ENCODE peak calls at places on chromosomes 3 and 15, in six cellular contexts. One of them, this sample, is unnamed. For H3K4me1, the result is how much of the 10 kb centered on the place peaks cover.

GRCh38 chr15:42364529-42364928 is 5.2 kb downstream of the CAPN3 start:
- DNase-seq in ovary: peak
- DNase-seq in testis: peak
- DNase-seq in Peyer's patch: no peak
- DNase-seq in K562: no peak
- DNase-seq in breast epithelium: no peak
- DNase-seq in this sample: no peak

GRCh38 chr3:166446291-166446690 is 609.1 kb upstream of the BCHE start:
- DNase-seq in Peyer's patch: no peak
- DNase-seq in breast epithelium: no peak
- DNase-seq in ovary: no peak
- DNase-seq in K562: no peak
- DNase-seq in testis: no peak
- DNase-seq in this sample: no peak

GRCh38 chr15:63968700-63969099 is 77.6 kb downstream of the DAPK2 start:
- DNase-seq in Peyer's patch: peak
- DNase-seq in testis: no peak
- DNase-seq in breast epithelium: no peak
- DNase-seq in K562: no peak
- DNase-seq in ovary: no peak
- DNase-seq in this sample: peak

GRCh38 chr3:122679085-122679466 is 1.6 kb upstream of the PARP14 start:
- DNase-seq in testis: peak
- DNase-seq in K562: peak
- DNase-seq in Peyer's patch: peak
- DNase-seq in ovary: peak
- DNase-seq in breast epithelium: peak
- DNase-seq in this sample: peak

GRCh38 chr3:112653881-112654300 is 12.9 kb upstream of the CCDC80 start:
- DNase-seq in ovary: peak
- DNase-seq in Peyer's patch: no peak
- DNase-seq in breast epithelium: no peak
- DNase-seq in K562: no peak
- DNase-seq in testis: no peak
- DNase-seq in this sample: no peak

GRCh38 chr3:11155341-11156025 is 1.2 kb downstream of the HRH1 start:
- DNase-seq in breast epithelium: peak
- DNase-seq in K562: peak
- DNase-seq in testis: peak
- DNase-seq in ovary: peak
- DNase-seq in Peyer's patch: peak
- DNase-seq in this sample: no peak

GRCh38 chr15:38254065-38254883 is 1.6 kb downstream of the SPRED1 start:
- DNase-seq in ovary: peak
- DNase-seq in breast epithelium: no peak
- DNase-seq in K562: peak
- DNase-seq in Peyer's patch: peak
- DNase-seq in testis: peak
- DNase-seq in this sample: peak

GRCh38 chr3:127088511-127089430 is 104.2 kb upstream of the PRR23E start:
- DNase-seq in Peyer's patch: no peak
- DNase-seq in K562: no peak
- DNase-seq in breast epithelium: no peak
- DNase-seq in testis: no peak
- DNase-seq in ovary: no peak
- DNase-seq in this sample: peak

GRCh38 chr3:170523248-170523647 is 62.6 kb downstream of the SLC7A14 start:
- DNase-seq in testis: no peak
- DNase-seq in K562: peak
- DNase-seq in breast epithelium: no peak
- DNase-seq in Peyer's patch: no peak
- DNase-seq in ovary: no peak
- DNase-seq in this sample: no peak

DNA sequence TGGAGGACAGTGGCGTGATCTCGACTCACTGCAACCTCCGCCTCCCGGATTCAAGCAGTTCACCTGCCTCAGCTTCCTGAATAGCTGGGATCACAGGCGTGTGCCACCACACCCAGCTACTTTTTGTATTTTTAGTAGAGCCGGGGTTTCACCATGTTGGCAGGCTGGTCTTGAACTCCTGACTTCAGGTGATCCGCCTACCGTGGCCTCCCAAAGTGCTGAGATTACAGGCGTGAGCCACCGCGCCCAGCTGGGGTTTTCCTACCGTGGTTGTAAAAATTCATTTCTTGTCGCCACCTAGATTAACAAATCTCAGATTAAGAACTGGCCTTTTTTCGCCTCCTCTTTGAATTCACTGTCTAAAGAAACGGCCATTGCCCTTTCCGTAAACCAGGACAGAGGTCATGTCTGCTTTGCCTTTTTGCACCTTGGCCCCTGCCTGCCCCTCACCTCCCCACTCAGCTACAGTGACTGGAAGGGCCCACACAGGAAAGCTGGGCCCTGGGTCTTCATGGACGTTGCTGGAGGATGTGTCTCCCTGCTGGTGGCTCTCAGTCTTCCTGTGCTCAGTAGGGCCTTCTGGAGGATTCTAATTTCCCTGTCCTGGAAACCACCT is 17.2 kb downstream of the ZNF710 start:
- DNase-seq in ovary: no peak
- DNase-seq in K562: no peak
- DNase-seq in Peyer's patch: no peak
- DNase-seq in breast epithelium: no peak
- DNase-seq in testis: no peak
- DNase-seq in this sample: no peak
- H3K4me1 ChIP-seq in ovary: under half
- H3K4me1 ChIP-seq in K562: under half
- H3K4me1 ChIP-seq in Peyer's patch: under half
- H3K4me1 ChIP-seq in breast epithelium: under half
- H3K4me1 ChIP-seq in testis: under half
- H3K4me1 ChIP-seq in this sample: half or more

DNA sequence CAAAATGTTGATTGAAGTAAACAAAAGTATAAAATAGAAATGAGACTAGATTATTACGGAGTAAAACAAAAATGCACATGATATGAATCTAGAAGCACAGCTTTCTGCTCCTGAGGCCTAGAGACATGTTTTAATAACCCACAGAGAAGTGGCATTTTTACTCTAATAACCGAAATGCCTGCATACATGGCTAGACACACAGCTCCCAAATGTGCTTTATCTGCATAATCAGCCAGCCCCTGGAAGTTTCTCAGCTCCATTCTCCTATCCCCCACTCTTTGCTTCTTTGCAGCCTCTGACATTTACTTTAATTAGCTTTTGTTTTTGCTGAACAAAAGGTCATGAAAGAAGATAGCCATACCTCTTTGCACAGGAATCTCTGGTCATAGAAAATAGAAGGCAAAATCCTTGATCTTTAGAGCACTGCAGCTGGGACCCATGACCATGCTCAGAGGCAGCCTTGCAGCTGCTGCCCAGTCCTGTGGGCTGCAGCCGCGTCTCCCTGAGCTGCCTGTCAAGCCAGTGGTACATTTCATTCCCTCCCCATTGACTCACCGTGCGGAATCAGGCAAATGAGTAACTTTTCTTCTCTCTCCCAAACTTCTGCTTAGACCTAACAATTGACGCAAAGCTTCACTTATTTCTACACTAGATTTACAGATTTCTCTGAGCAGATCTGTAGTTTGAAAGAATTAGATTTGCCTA is at the start of gene VEPH1:
- DNase-seq in K562: peak
- DNase-seq in ovary: no peak
- DNase-seq in Peyer's patch: no peak
- DNase-seq in breast epithelium: no peak
- DNase-seq in testis: no peak
- DNase-seq in this sample: no peak
- TF ChIP-seq POLR2A in K562: no peak
- TF ChIP-seq POLR2A in ovary: no peak
- TF ChIP-seq POLR2A in Peyer's patch: no peak
- TF ChIP-seq POLR2A in breast epithelium: no peak
- TF ChIP-seq POLR2A in testis: no peak
- TF ChIP-seq POLR2A in this sample: no peak

GRCh38 chr3:184383033-184383740 is 3.3 kb downstream of the CHRD start:
- DNase-seq in breast epithelium: no peak
- DNase-seq in Peyer's patch: no peak
- DNase-seq in K562: no peak
- DNase-seq in ovary: no peak
- DNase-seq in testis: no peak
- DNase-seq in this sample: no peak

GRCh38 chr3:184380627-184381260 is 890 bp downstream of the CHRD start:
- DNase-seq in testis: no peak
- DNase-seq in Peyer's patch: no peak
- DNase-seq in breast epithelium: no peak
- DNase-seq in K562: no peak
- DNase-seq in ovary: no peak
- DNase-seq in this sample: no peak

GRCh38 chr3:184380210-184380626 is 364 bp downstream of the CHRD start:
- DNase-seq in testis: peak
- DNase-seq in Peyer's patch: peak
- DNase-seq in ovary: peak
- DNase-seq in breast epithelium: no peak
- DNase-seq in K562: peak
- DNase-seq in this sample: peak

GRCh38 chr3:184382326-184383032 is 2.6 kb downstream of the CHRD start:
- DNase-seq in testis: no peak
- DNase-seq in K562: no peak
- DNase-seq in breast epithelium: no peak
- DNase-seq in ovary: no peak
- DNase-seq in Peyer's patch: no peak
- DNase-seq in this sample: no peak

GRCh38 chr3:184381261-184382224 is 1.7 kb downstream of the CHRD start:
- DNase-seq in Peyer's patch: no peak
- DNase-seq in breast epithelium: no peak
- DNase-seq in K562: no peak
- DNase-seq in testis: no peak
- DNase-seq in ovary: no peak
- DNase-seq in this sample: no peak
- H3K27ac ChIP-seq in Peyer's patch: no peak
- H3K27ac ChIP-seq in breast epithelium: peak
- H3K27ac ChIP-seq in K562: no peak
- H3K27ac ChIP-seq in testis: no peak
- H3K27ac ChIP-seq in ovary: no peak
- H3K27ac ChIP-seq in this sample: no peak

GRCh38 chr3:107993771-107994170 is 97.1 kb downstream of the CD47 start:
- DNase-seq in breast epithelium: no peak
- DNase-seq in testis: no peak
- DNase-seq in K562: no peak
- DNase-seq in ovary: no peak
- DNase-seq in Peyer's patch: no peak
- DNase-seq in this sample: no peak
- H3K4me1 ChIP-seq in breast epithelium: under half
- H3K4me1 ChIP-seq in testis: under half
- H3K4me1 ChIP-seq in K562: under half
- H3K4me1 ChIP-seq in ovary: under half
- H3K4me1 ChIP-seq in Peyer's patch: under half
- H3K4me1 ChIP-seq in this sample: under half

DNA sequence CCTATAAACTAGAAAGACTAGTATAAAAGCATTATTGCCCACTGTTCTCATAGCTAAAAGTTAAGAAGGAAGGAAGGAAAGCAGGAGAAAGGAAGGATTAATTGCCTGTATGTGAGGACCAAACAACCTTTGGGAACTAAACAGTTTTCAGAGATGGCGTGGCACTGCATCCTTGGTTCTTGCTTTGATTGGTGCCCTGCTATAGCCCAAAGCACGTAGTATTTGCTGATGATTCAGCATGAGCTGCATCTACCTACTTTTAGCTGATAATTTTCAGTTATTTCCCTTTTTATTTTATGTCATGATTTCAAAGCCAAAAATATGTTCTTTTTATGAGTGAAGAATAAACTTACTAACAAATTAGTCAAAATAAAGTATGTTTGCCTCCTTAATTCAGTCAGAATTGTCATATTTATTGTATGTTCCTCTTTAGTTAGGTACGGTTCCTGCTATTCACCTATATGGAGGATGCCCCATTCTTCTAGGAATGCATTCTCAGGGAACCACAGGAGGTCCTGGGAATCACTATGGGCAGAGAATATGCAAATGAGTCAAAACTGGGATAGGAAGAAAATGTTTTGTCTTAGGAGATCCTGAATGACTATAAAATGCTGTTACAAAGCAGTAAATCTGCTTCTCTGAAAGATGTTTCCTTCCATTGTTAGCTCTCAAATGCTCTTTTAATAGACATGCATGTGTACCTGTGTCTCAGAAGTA is 65.4 kb upstream of the THSD4 start:
- DNase-seq in K562: no peak
- DNase-seq in testis: no peak
- DNase-seq in ovary: no peak
- DNase-seq in Peyer's patch: no peak
- DNase-seq in breast epithelium: no peak
- DNase-seq in this sample: no peak
- TF ChIP-seq POLR2A in K562: no peak
- TF ChIP-seq POLR2A in testis: no peak
- TF ChIP-seq POLR2A in ovary: no peak
- TF ChIP-seq POLR2A in Peyer's patch: no peak
- TF ChIP-seq POLR2A in breast epithelium: no peak
- TF ChIP-seq POLR2A in this sample: no peak

GRCh38 chr3:32371466-32372212 is 20.0 kb upstream of the CMTM7 start:
- DNase-seq in breast epithelium: no peak
- DNase-seq in ovary: no peak
- DNase-seq in K562: no peak
- DNase-seq in Peyer's patch: no peak
- DNase-seq in testis: no peak
- DNase-seq in this sample: no peak

GRCh38 chr3:32372213-32372490 is 19.5 kb upstream of the CMTM7 start:
- DNase-seq in testis: no peak
- DNase-seq in K562: no peak
- DNase-seq in Peyer's patch: no peak
- DNase-seq in ovary: no peak
- DNase-seq in breast epithelium: no peak
- DNase-seq in this sample: no peak

DNA sequence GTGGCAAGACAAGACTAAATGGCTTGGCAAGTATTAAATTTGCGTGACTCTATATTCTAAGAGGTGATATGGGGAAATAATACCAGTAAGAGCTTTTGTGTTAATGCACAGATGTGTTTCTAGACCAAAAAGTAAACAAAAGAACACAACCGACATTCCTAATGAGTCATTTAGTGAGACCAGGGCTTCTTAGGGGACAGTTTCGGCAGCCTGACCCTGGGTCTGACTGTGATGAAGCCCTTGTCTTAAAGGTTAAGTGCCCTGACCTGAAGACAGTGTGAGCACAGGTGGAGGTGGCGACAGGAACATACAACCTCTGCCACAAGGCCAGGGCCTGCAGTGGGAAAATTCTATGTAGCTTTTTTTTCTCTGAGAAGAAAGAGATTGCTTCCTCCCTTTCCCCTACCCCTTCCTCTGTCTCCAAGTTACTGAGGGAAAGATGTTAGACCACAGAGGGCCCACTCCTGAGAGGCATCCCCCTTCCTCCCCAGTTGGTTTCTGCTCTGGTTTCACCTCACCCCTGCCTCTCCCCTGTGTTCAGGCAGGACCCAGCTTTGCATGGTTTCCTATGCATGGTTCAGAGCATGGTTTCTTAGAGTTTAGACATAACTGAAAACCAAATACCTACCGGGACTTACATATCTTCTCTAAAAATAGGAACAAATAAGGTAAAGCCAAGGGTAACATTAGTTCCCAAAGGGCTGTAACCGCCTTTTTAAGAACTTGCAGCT is 24.9 kb upstream of the CMTM7 start:
- DNase-seq in breast epithelium: no peak
- DNase-seq in K562: no peak
- DNase-seq in testis: no peak
- DNase-seq in ovary: no peak
- DNase-seq in Peyer's patch: no peak
- DNase-seq in this sample: no peak
- H3K27ac ChIP-seq in breast epithelium: no peak
- H3K27ac ChIP-seq in K562: no peak
- H3K27ac ChIP-seq in testis: no peak
- H3K27ac ChIP-seq in ovary: no peak
- H3K27ac ChIP-seq in Peyer's patch: no peak
- H3K27ac ChIP-seq in this sample: no peak

This sample was measured in spleen.